ENCODE peak calls at places on chromosome 21, in seven cellular contexts. U is Jurkat, Clone E6-1; T is activated CD4-positive, alpha-beta T cell treated with anti-CD3 and anti-CD28 coated beads for 24 hours; N is A549; E is AG09309; A is hepatic stellate cell; W is Calu3. V is an unnamed sample.

GRCh38 chr21:27536319-27536718 is 569.4 kb upstream of the ADAMTS5 start:
- DNase-seq in W (no peak), N (no peak), U (no peak), T (no peak), A (no peak), E (no peak), V (no peak)

GRCh38 chr21:27480841-27481261 is 514.0 kb upstream of the ADAMTS5 start:
- DNase-seq in U (peak; percentile 58), T (no peak), A (peak; percentile 17), W (peak; percentile 37), N (no peak), E (peak; percentile 28), V (no peak)

GRCh38 chr21:29621525-29621924 is 318.3 kb downstream of the GRIK1 start:
- DNase-seq in A (no peak), U (no peak), T (no peak), N (no peak), E (no peak), W (no peak), V (no peak)

GRCh38 chr21:41678944-41679343 is 87.9 kb downstream of the RIPK4 start:
- DNase-seq in T (no peak), E (peak; percentile 90), U (no peak), A (peak; percentile 97), N (peak; percentile 90), W (peak; percentile 94), V (peak; percentile 96)

GRCh38 chr21:15324542-15324941 is 259.7 kb upstream of the NRIP1 start:
- DNase-seq in E (no peak), U (no peak), T (no peak), W (no peak), A (no peak), N (no peak), V (no peak)

GRCh38 chr21:29534448-29534847 is 235.7 kb downstream of the BACH1 start:
- DNase-seq in U (no peak), T (no peak), N (no peak), E (no peak), A (no peak), W (no peak), V (no peak)

GRCh38 chr21:17829472-17829871 is 10.3 kb upstream of the C21orf91 start:
- DNase-seq in A (peak; percentile 16), E (peak; percentile 32), W (no peak), T (no peak), N (no peak), U (no peak), V (no peak)

GRCh38 chr21:42151148-42152074 is 67.5 kb upstream of the ABCG1 start:
- DNase-seq in E (no peak), N (no peak), U (no peak), A (no peak), W (no peak), T (no peak), V (no peak)

GRCh38 chr21:26776320-26777021 is 68.7 kb downstream of the ADAMTS1 start:
- DNase-seq in N (no peak), T (no peak), U (no peak), W (no peak), A (peak; percentile 27), E (no peak), V (no peak)

GRCh38 chr21:35127851-35128250 is 78.7 kb upstream of the RUNX1 start:
- DNase-seq in W (no peak), T (no peak), A (no peak), E (no peak), U (no peak), N (no peak), V (no peak)

GRCh38 chr21:43644609-43645008 is 14.7 kb downstream of the HSF2BP start:
- DNase-seq in T (no peak), U (no peak), W (no peak), E (peak; percentile 40), N (no peak), A (no peak), V (no peak)

GRCh38 chr21:45318146-45318555 is 30.5 kb upstream of the POFUT2 start:
- DNase-seq in N (no peak), E (no peak), W (no peak), A (no peak), T (no peak), U (no peak), V (no peak)

GRCh38 chr21:24738063-24738462 is 869.2 kb downstream of the MRPL39 start:
- DNase-seq in U (no peak), E (no peak), W (no peak), T (no peak), N (no peak), A (no peak), V (no peak)

GRCh38 chr21:44931501-44932365 is 8.1 kb upstream of the SLX9 start:
- DNase-seq in W (no peak), A (no peak), U (no peak), E (no peak), N (no peak), T (no peak), V (no peak)

GRCh38 chr21:23542097-23542496 is 2065.2 kb downstream of the MRPL39 start:
- DNase-seq in U (no peak), N (no peak), W (no peak), A (no peak), E (no peak), T (no peak), V (no peak)

GRCh38 chr21:35352066-35352770 is 303.1 kb upstream of the RUNX1 start:
- DNase-seq in T (no peak), N (no peak), A (no peak), E (peak; percentile 61), W (no peak), U (no peak), V (no peak)

GRCh38 chr21:30408782-30409494 is 13.1 kb downstream of the KRTAP13-1 start:
- DNase-seq in W (peak; percentile 12), T (no peak), U (peak; percentile 70), E (no peak), A (peak; percentile 5), N (peak; percentile 0), V (peak; percentile 54)

GRCh38 chr21:41615613-41616012 is 107.7 kb upstream of the TMPRSS2 start:
- DNase-seq in U (no peak), W (no peak), E (peak; percentile 100), N (no peak), A (peak; percentile 96), T (no peak), V (no peak)

GRCh38 chr21:17461582-17461981 is 51.3 kb upstream of the CXADR start:
- DNase-seq in E (no peak), A (no peak), U (no peak), T (no peak), N (no peak), W (peak; percentile 7), V (no peak)

GRCh38 chr21:33256019-33256418 is 10.1 kb upstream of the IL10RB start:
- DNase-seq in T (no peak), A (no peak), W (no peak), N (no peak), U (no peak), E (no peak), V (no peak)

GRCh38 chr21:38323721-38324591 is 67.2 kb downstream of the KCNJ15 start:
- DNase-seq in U (peak; percentile 69), W (no peak), N (no peak), A (no peak), E (peak; percentile 99), T (no peak), V (no peak)

GRCh38 chr21:45537111-45537745 is 5.0 kb downstream of the SLC19A1 start:
- DNase-seq in W (no peak), T (no peak), A (no peak), U (no peak), N (no peak), E (no peak), V (peak; percentile 7)

GRCh38 chr21:45829566-45830147 is 151.9 kb upstream of the COL6A1 start:
- DNase-seq in W (no peak), T (no peak), U (no peak), A (no peak), E (no peak), N (no peak), V (no peak)

GRCh38 chr21:42513985-42514882 is 582 bp downstream of the SLC37A1 start:
- DNase-seq in N (peak; percentile 28), W (peak; percentile 40), A (no peak), U (no peak), T (peak; percentile 50), E (no peak), V (peak; percentile 74)

GRCh38 chr21:36901575-36901974 is 64.9 kb downstream of the HLCS start:
- DNase-seq in E (no peak), W (no peak), U (no peak), A (no peak), N (no peak), T (no peak), V (no peak)

GRCh38 chr21:46056450-46056903 is 41.4 kb upstream of the COL6A2 start:
- DNase-seq in U (no peak), N (no peak), E (peak; percentile 68), T (no peak), A (peak; percentile 71), W (no peak), V (peak; percentile 74)

GRCh38 chr21:44051462-44051941 is 39.4 kb downstream of the TRAPPC10 start:
- DNase-seq in E (no peak), W (no peak), A (peak; percentile 61), T (no peak), U (peak; percentile 68), N (no peak), V (no peak)

GRCh38 chr21:31236528-31236927 is 107.5 kb downstream of the TIAM1 start:
- DNase-seq in U (peak; percentile 62), W (no peak), E (no peak), A (no peak), N (no peak), T (no peak), V (no peak)

GRCh38 chr21:15631342-15631741 is 98.4 kb upstream of the USP25 start:
- DNase-seq in A (peak; percentile 14), U (no peak), E (peak; percentile 21), N (peak; percentile 4), W (no peak), T (no peak), V (no peak)

GRCh38 chr21:45889961-45890360 is 91.6 kb upstream of the COL6A1 start:
- DNase-seq in T (no peak), U (no peak), E (no peak), W (no peak), N (no peak), A (no peak), V (no peak)

GRCh38 chr21:36499578-36500471 is 19.9 kb upstream of the CLDN14 start:
- DNase-seq in T (no peak), A (peak; percentile 26), N (no peak), E (peak; percentile 66), W (no peak), U (no peak), V (peak; percentile 39)

GRCh38 chr21:46253610-46254124 is 25.1 kb upstream of the LSS start:
- DNase-seq in U (peak; percentile 87), T (peak; percentile 28), E (no peak), W (no peak), N (no peak), A (no peak), V (no peak)

GRCh38 chr21:28798798-28799197 is 193.9 kb downstream of the LTN1 start:
- DNase-seq in W (no peak), N (no peak), U (no peak), T (no peak), A (no peak), E (peak; percentile 37), V (no peak)

GRCh38 chr21:39525129-39525528 is 73.4 kb downstream of the SH3BGR start:
- DNase-seq in A (no peak), E (no peak), W (no peak), N (no peak), T (no peak), U (no peak), V (no peak)

GRCh38 chr21:43193651-43194302 is 25.0 kb downstream of the CRYAA start:
- DNase-seq in W (peak; percentile 12), A (peak; percentile 83), N (no peak), T (no peak), E (peak; percentile 32), U (no peak), V (no peak)

V was measured in transverse colon.